ENCODE peak calls at places on chromosomes 1 and 21, in nine cellular contexts. One of them, this sample, is unnamed.

GRCh38 chr21:45541221-45542039 is 810 bp downstream of the SLC19A1 start:
- DNase-seq in HT-29: peak
- DNase-seq in stimulated activated CD8-positive, alpha-beta memory T cell treated with anti-CD3 and anti-CD28 coated beads, Interleukin-7, amount 100 ng/mL, for 1 hour: peak
- DNase-seq in caudate nucleus: peak
- DNase-seq in AG10803: peak
- DNase-seq in activated CD4-positive, alpha-beta T cell treated with anti-CD3 and anti-CD28 coated beads, Interleukin-2, amount 50 U/mL, for 48 hours: peak
- DNase-seq in pancreas: peak
- DNase-seq in RCC 7860: peak
- DNase-seq in nucleus accumbens: no peak
- DNase-seq in this sample: peak

GRCh38 chr1:84913025-84913892 is 20.3 kb upstream of the LPAR3 start:
- DNase-seq in activated CD4-positive, alpha-beta T cell treated with anti-CD3 and anti-CD28 coated beads, Interleukin-2, amount 50 U/mL, for 48 hours: no peak
- DNase-seq in stimulated activated CD8-positive, alpha-beta memory T cell treated with anti-CD3 and anti-CD28 coated beads, Interleukin-7, amount 100 ng/mL, for 1 hour: no peak
- DNase-seq in RCC 7860: peak
- DNase-seq in nucleus accumbens: no peak
- DNase-seq in caudate nucleus: no peak
- DNase-seq in HT-29: no peak
- DNase-seq in pancreas: peak
- DNase-seq in AG10803: peak
- DNase-seq in this sample: no peak

GRCh38 chr21:31284797-31285397 is 59.2 kb downstream of the TIAM1 start:
- DNase-seq in caudate nucleus: no peak
- DNase-seq in activated CD4-positive, alpha-beta T cell treated with anti-CD3 and anti-CD28 coated beads, Interleukin-2, amount 50 U/mL, for 48 hours: no peak
- DNase-seq in HT-29: no peak
- DNase-seq in AG10803: peak
- DNase-seq in pancreas: no peak
- DNase-seq in RCC 7860: no peak
- DNase-seq in nucleus accumbens: no peak
- DNase-seq in stimulated activated CD8-positive, alpha-beta memory T cell treated with anti-CD3 and anti-CD28 coated beads, Interleukin-7, amount 100 ng/mL, for 1 hour: no peak
- DNase-seq in this sample: no peak

GRCh38 chr1:36650200-36651065 is 167.7 kb upstream of the CSF3R start:
- DNase-seq in stimulated activated CD8-positive, alpha-beta memory T cell treated with anti-CD3 and anti-CD28 coated beads, Interleukin-7, amount 100 ng/mL, for 1 hour: peak
- DNase-seq in activated CD4-positive, alpha-beta T cell treated with anti-CD3 and anti-CD28 coated beads, Interleukin-2, amount 50 U/mL, for 48 hours: peak
- DNase-seq in pancreas: peak
- DNase-seq in nucleus accumbens: no peak
- DNase-seq in RCC 7860: peak
- DNase-seq in AG10803: peak
- DNase-seq in caudate nucleus: peak
- DNase-seq in HT-29: peak
- DNase-seq in this sample: peak

GRCh38 chr1:31792116-31792515 is 23.7 kb downstream of the SPOCD1 start:
- DNase-seq in caudate nucleus: no peak
- DNase-seq in HT-29: no peak
- DNase-seq in stimulated activated CD8-positive, alpha-beta memory T cell treated with anti-CD3 and anti-CD28 coated beads, Interleukin-7, amount 100 ng/mL, for 1 hour: no peak
- DNase-seq in RCC 7860: no peak
- DNase-seq in nucleus accumbens: no peak
- DNase-seq in pancreas: no peak
- DNase-seq in activated CD4-positive, alpha-beta T cell treated with anti-CD3 and anti-CD28 coated beads, Interleukin-2, amount 50 U/mL, for 48 hours: no peak
- DNase-seq in AG10803: no peak
- DNase-seq in this sample: no peak

GRCh38 chr1:153217212-153217611 is at the start of gene PRR9:
- DNase-seq in caudate nucleus: no peak
- DNase-seq in stimulated activated CD8-positive, alpha-beta memory T cell treated with anti-CD3 and anti-CD28 coated beads, Interleukin-7, amount 100 ng/mL, for 1 hour: no peak
- DNase-seq in RCC 7860: no peak
- DNase-seq in HT-29: no peak
- DNase-seq in activated CD4-positive, alpha-beta T cell treated with anti-CD3 and anti-CD28 coated beads, Interleukin-2, amount 50 U/mL, for 48 hours: no peak
- DNase-seq in nucleus accumbens: no peak
- DNase-seq in AG10803: peak
- DNase-seq in pancreas: no peak
- DNase-seq in this sample: no peak

GRCh38 chr1:60564196-60564595 is 490.6 kb upstream of the C1orf87 start:
- DNase-seq in caudate nucleus: no peak
- DNase-seq in pancreas: no peak
- DNase-seq in stimulated activated CD8-positive, alpha-beta memory T cell treated with anti-CD3 and anti-CD28 coated beads, Interleukin-7, amount 100 ng/mL, for 1 hour: no peak
- DNase-seq in RCC 7860: no peak
- DNase-seq in nucleus accumbens: no peak
- DNase-seq in AG10803: no peak
- DNase-seq in activated CD4-positive, alpha-beta T cell treated with anti-CD3 and anti-CD28 coated beads, Interleukin-2, amount 50 U/mL, for 48 hours: no peak
- DNase-seq in HT-29: no peak
- DNase-seq in this sample: no peak

GRCh38 chr1:187396226-187396625 is 567.5 kb downstream of the PLA2G4A start:
- DNase-seq in nucleus accumbens: no peak
- DNase-seq in stimulated activated CD8-positive, alpha-beta memory T cell treated with anti-CD3 and anti-CD28 coated beads, Interleukin-7, amount 100 ng/mL, for 1 hour: no peak
- DNase-seq in caudate nucleus: no peak
- DNase-seq in pancreas: no peak
- DNase-seq in activated CD4-positive, alpha-beta T cell treated with anti-CD3 and anti-CD28 coated beads, Interleukin-2, amount 50 U/mL, for 48 hours: no peak
- DNase-seq in RCC 7860: no peak
- DNase-seq in HT-29: no peak
- DNase-seq in AG10803: peak
- DNase-seq in this sample: no peak

GRCh38 chr1:117372863-117373412 is 5.7 kb downstream of the MAN1A2 start:
- DNase-seq in pancreas: no peak
- DNase-seq in nucleus accumbens: no peak
- DNase-seq in caudate nucleus: no peak
- DNase-seq in activated CD4-positive, alpha-beta T cell treated with anti-CD3 and anti-CD28 coated beads, Interleukin-2, amount 50 U/mL, for 48 hours: no peak
- DNase-seq in HT-29: no peak
- DNase-seq in AG10803: no peak
- DNase-seq in stimulated activated CD8-positive, alpha-beta memory T cell treated with anti-CD3 and anti-CD28 coated beads, Interleukin-7, amount 100 ng/mL, for 1 hour: no peak
- DNase-seq in RCC 7860: no peak
- DNase-seq in this sample: no peak